ENCODE peak calls at places on chromosomes 4 and X, in seven cellular contexts. Y is Right ventricle myocardium superior, N is M059J, D is B cell, R is stromal cell of bone marrow, F is KG1, J is Caki2. W is an unnamed sample.

GRCh38 chrX:78747471-78747870 is at the start of gene LPAR4:
- DNase-seq in R (peak), J (no peak), N (peak), F (no peak), Y (no peak), D (no peak), W (no peak)

GRCh38 chr4:86664959-86665358 is 70.8 kb downstream of the PTPN13 start:
- DNase-seq in R (peak), F (no peak), N (peak), Y (no peak), J (no peak), D (no peak), W (peak)

GRCh38 chrX:141468940-141469339 is 115.6 kb downstream of the SPANXA1 start:
- DNase-seq in J (peak), D (no peak), Y (no peak), N (peak), F (no peak), R (peak), W (no peak)

GRCh38 chr4:143294310-143294709 is 42.4 kb upstream of the GAB1 start:
- DNase-seq in Y (peak), R (peak), N (peak), D (no peak), J (no peak), F (no peak), W (no peak)

GRCh38 chrX:120090208-120090607 is 12.7 kb upstream of the RHOXF2B start:
- DNase-seq in J (no peak), R (no peak), Y (no peak), D (no peak), N (no peak), F (no peak), W (no peak)

GRCh38 chrX:133546441-133546840 is 131.2 kb upstream of the GPC4 start:
- DNase-seq in F (no peak), J (no peak), D (no peak), Y (no peak), R (no peak), N (no peak), W (no peak)

GRCh38 chrX:32842053-32842452 is 369.3 kb downstream of the DMD start:
- DNase-seq in R (no peak), D (no peak), Y (no peak), N (no peak), J (no peak), F (no peak), W (no peak)

GRCh38 chr4:168325591-168325990 is 7.0 kb upstream of the DDX60 start:
- DNase-seq in F (no peak), J (no peak), N (no peak), D (no peak), Y (no peak), R (no peak), W (no peak)

GRCh38 chr4:85055558-85055957 is 89.1 kb upstream of the WDFY3 start:
- DNase-seq in J (no peak), D (no peak), F (no peak), Y (no peak), R (no peak), N (no peak), W (no peak)

GRCh38 chr4:4647041-4647440 is 105.2 kb upstream of the STX18 start:
- DNase-seq in F (no peak), R (no peak), Y (no peak), N (peak), J (no peak), D (no peak), W (no peak)

GRCh38 chr4:25654031-25654970 is 1.4 kb upstream of the SLC34A2 start:
- DNase-seq in D (no peak), F (no peak), N (no peak), J (no peak), R (no peak), Y (no peak), W (no peak)

W was measured in SW480.